ENCODE peak calls at places on chromosomes 2 and 18, in five cellular contexts. X, U, Y, D and R are unnamed samples.

GRCh38 chr2:120261387-120262006 is 8.8 kb downstream of the RALB start:
- DNase-seq in X (no peak), U (no peak), Y (no peak), D (no peak), R (no peak)

GRCh38 chr2:84486436-84487115 is 27.5 kb upstream of the SUCLG1 start:
- DNase-seq in X (no peak), U (no peak), Y (no peak), D (peak; percentile 77), R (no peak)

GRCh38 chr18:58991127-58991798 is 126.6 kb downstream of the ZNF532 start:
- DNase-seq in X (no peak), U (no peak), Y (no peak), D (no peak), R (no peak)

GRCh38 chr2:191530618-191531017 is 147.3 kb upstream of the NABP1 start:
- DNase-seq in X (no peak), U (no peak), Y (no peak), D (no peak), R (no peak)

GRCh38 chr18:36724591-36725001 is 104.2 kb downstream of the TPGS2 start:
- DNase-seq in X (no peak), U (no peak), Y (peak; percentile 34), D (peak; percentile 28), R (peak; percentile 46)

GRCh38 chr18:35244671-35245070 is 3.8 kb downstream of the ZNF397 start:
- DNase-seq in X (no peak), U (no peak), Y (no peak), D (no peak), R (no peak)

GRCh38 chr2:3313845-3314375 is 63.7 kb downstream of the EIPR1 start:
- DNase-seq in X (peak; percentile 28), U (no peak), Y (no peak), D (peak; percentile 43), R (peak; percentile 30)

GRCh38 chr2:88949336-88949735 is 257.9 kb downstream of the RPIA start:
- DNase-seq in X (no peak), U (no peak), Y (no peak), D (no peak), R (no peak)

GRCh38 chr2:166671831-166672230 is 177.8 kb upstream of the SCN7A start:
- DNase-seq in X (no peak), U (no peak), Y (peak; percentile 5), D (no peak), R (no peak)

GRCh38 chr18:49183921-49184320 is 233.2 kb upstream of the SMAD7 start:
- DNase-seq in X (no peak), U (no peak), Y (no peak), D (peak; percentile 32), R (no peak)

GRCh38 chr18:34809697-34810096 is 99.6 kb downstream of the DTNA start:
- DNase-seq in X (peak; percentile 34), U (peak; percentile 63), Y (peak; percentile 76), D (peak; percentile 64), R (peak; percentile 50)

GRCh38 chr2:137091704-137092103 is 326.4 kb downstream of the THSD7B start:
- DNase-seq in X (no peak), U (no peak), Y (no peak), D (peak; percentile 4), R (no peak)

GRCh38 chr2:181972431-181973190 is 13.0 kb upstream of the PPP1R1C start:
- DNase-seq in X (no peak), U (no peak), Y (no peak), D (no peak), R (no peak)

GRCh38 chr2:130183500-130184373 is 1.7 kb downstream of the MZT2B start:
- DNase-seq in X (peak; percentile 54), U (no peak), Y (peak; percentile 39), D (peak; percentile 35), R (peak; percentile 30)

GRCh38 chr2:238527565-238527964 is 100.8 kb downstream of the ASB1 start:
- DNase-seq in X (no peak), U (no peak), Y (no peak), D (peak; percentile 92), R (no peak)

GRCh38 chr2:124804014-124804940 is 779.2 kb downstream of the CNTNAP5 start:
- DNase-seq in X (peak; percentile 9), U (peak; percentile 30), Y (peak; percentile 54), D (peak; percentile 0), R (no peak)

GRCh38 chr2:202289394-202290204 is 24.0 kb downstream of the NOP58 start:
- DNase-seq in X (no peak), U (no peak), Y (no peak), D (no peak), R (no peak)

GRCh38 chr2:69685321-69686048 is 41.9 kb upstream of the AAK1 start:
- DNase-seq in X (no peak), U (no peak), Y (no peak), D (no peak), R (no peak)

GRCh38 chr18:13629841-13630747 is 96.3 kb downstream of the FAM210A start:
- DNase-seq in X (peak; percentile 63), U (peak; percentile 67), Y (peak; percentile 94), D (peak; percentile 54), R (peak; percentile 73)

GRCh38 chr2:134359367-134360081 is 105.7 kb downstream of the MGAT5 start:
- DNase-seq in X (no peak), U (no peak), Y (no peak), D (no peak), R (no peak)

GRCh38 chr2:216300921-216301320 is 71.4 kb downstream of the MARCHF4 start:
- DNase-seq in X (no peak), U (no peak), Y (no peak), D (no peak), R (no peak)

GRCh38 chr2:216285641-216286156 is 86.6 kb downstream of the MARCHF4 start:
- DNase-seq in X (no peak), U (peak; percentile 47), Y (no peak), D (no peak), R (no peak)